ENCODE peak calls at places on chromosome 13, in seven cellular contexts. One of them, this sample, is unnamed.

GRCh38 chr13:20360835-20361412 is 128.8 kb upstream of the GJB6 start:
- DNase-seq in testis: no peak
- DNase-seq in Peyer's patch: no peak
- DNase-seq in mucosa of descending colon: no peak
- DNase-seq in cardiac muscle cell: no peak
- DNase-seq in HepG2: no peak
- DNase-seq in dorsolateral prefrontal cortex: no peak
- DNase-seq in this sample: no peak

GRCh38 chr13:21365574-21365973 is 93.5 kb downstream of the ZDHHC20 start:
- DNase-seq in testis: no peak
- DNase-seq in Peyer's patch: no peak
- DNase-seq in mucosa of descending colon: no peak
- DNase-seq in cardiac muscle cell: no peak
- DNase-seq in HepG2: no peak
- DNase-seq in dorsolateral prefrontal cortex: no peak
- DNase-seq in this sample: no peak

GRCh38 chr13:100392709-100393630 is 195.6 kb downstream of the GGACT start:
- DNase-seq in testis: peak
- DNase-seq in Peyer's patch: peak
- DNase-seq in mucosa of descending colon: peak
- DNase-seq in cardiac muscle cell: peak
- DNase-seq in HepG2: peak
- DNase-seq in dorsolateral prefrontal cortex: no peak
- DNase-seq in this sample: peak

GRCh38 chr13:25420161-25420560 is 48.4 kb downstream of the ATP8A2 start:
- DNase-seq in testis: no peak
- DNase-seq in Peyer's patch: no peak
- DNase-seq in mucosa of descending colon: no peak
- DNase-seq in cardiac muscle cell: no peak
- DNase-seq in HepG2: no peak
- DNase-seq in dorsolateral prefrontal cortex: no peak
- DNase-seq in this sample: no peak

GRCh38 chr13:79936368-79937136 is 404.4 kb downstream of the SPRY2 start:
- DNase-seq in testis: no peak
- DNase-seq in Peyer's patch: no peak
- DNase-seq in mucosa of descending colon: no peak
- DNase-seq in cardiac muscle cell: peak
- DNase-seq in HepG2: peak
- DNase-seq in dorsolateral prefrontal cortex: peak
- DNase-seq in this sample: peak

GRCh38 chr13:32408999-32409313 is 19.0 kb downstream of the N4BP2L1 start:
- DNase-seq in testis: peak
- DNase-seq in Peyer's patch: no peak
- DNase-seq in mucosa of descending colon: no peak
- DNase-seq in cardiac muscle cell: no peak
- DNase-seq in HepG2: no peak
- DNase-seq in dorsolateral prefrontal cortex: no peak
- DNase-seq in this sample: no peak

GRCh38 chr13:37751025-37751424 is 118.5 kb downstream of the TRPC4 start:
- DNase-seq in testis: no peak
- DNase-seq in Peyer's patch: no peak
- DNase-seq in mucosa of descending colon: no peak
- DNase-seq in cardiac muscle cell: no peak
- DNase-seq in HepG2: no peak
- DNase-seq in dorsolateral prefrontal cortex: no peak
- DNase-seq in this sample: no peak

GRCh38 chr13:111415765-111416164 is 95.3 kb downstream of the TEX29 start:
- DNase-seq in testis: no peak
- DNase-seq in Peyer's patch: no peak
- DNase-seq in mucosa of descending colon: no peak
- DNase-seq in cardiac muscle cell: no peak
- DNase-seq in HepG2: no peak
- DNase-seq in dorsolateral prefrontal cortex: no peak
- DNase-seq in this sample: no peak

GRCh38 chr13:44040070-44040753 is 160.5 kb downstream of the LACC1 start:
- DNase-seq in testis: no peak
- DNase-seq in Peyer's patch: no peak
- DNase-seq in mucosa of descending colon: peak
- DNase-seq in cardiac muscle cell: peak
- DNase-seq in HepG2: no peak
- DNase-seq in dorsolateral prefrontal cortex: no peak
- DNase-seq in this sample: peak

GRCh38 chr13:94656766-94657165 is 55.1 kb downstream of the GPR180 start:
- DNase-seq in testis: no peak
- DNase-seq in Peyer's patch: no peak
- DNase-seq in mucosa of descending colon: no peak
- DNase-seq in cardiac muscle cell: peak
- DNase-seq in HepG2: no peak
- DNase-seq in dorsolateral prefrontal cortex: no peak
- DNase-seq in this sample: peak

GRCh38 chr13:104024416-104025170 is 958.4 kb upstream of the SLC10A2 start:
- DNase-seq in testis: no peak
- DNase-seq in Peyer's patch: no peak
- DNase-seq in mucosa of descending colon: no peak
- DNase-seq in cardiac muscle cell: peak
- DNase-seq in HepG2: no peak
- DNase-seq in dorsolateral prefrontal cortex: no peak
- DNase-seq in this sample: peak

GRCh38 chr13:37453246-37453645 is 145.3 kb downstream of the POSTN start:
- DNase-seq in testis: no peak
- DNase-seq in Peyer's patch: no peak
- DNase-seq in mucosa of descending colon: no peak
- DNase-seq in cardiac muscle cell: peak
- DNase-seq in HepG2: no peak
- DNase-seq in dorsolateral prefrontal cortex: no peak
- DNase-seq in this sample: peak

GRCh38 chr13:30017880-30018279 is 167.5 kb upstream of the UBL3 start:
- DNase-seq in testis: no peak
- DNase-seq in Peyer's patch: no peak
- DNase-seq in mucosa of descending colon: no peak
- DNase-seq in cardiac muscle cell: no peak
- DNase-seq in HepG2: no peak
- DNase-seq in dorsolateral prefrontal cortex: no peak
- DNase-seq in this sample: no peak
- TF ChIP-seq CTCF in testis: no peak
- TF ChIP-seq CTCF in Peyer's patch: no peak
- TF ChIP-seq CTCF in mucosa of descending colon: no peak
- TF ChIP-seq CTCF in cardiac muscle cell: no peak
- TF ChIP-seq CTCF in HepG2: no peak
- TF ChIP-seq CTCF in dorsolateral prefrontal cortex: no peak
- TF ChIP-seq CTCF in this sample: no peak

GRCh38 chr13:24207841-24208240 is 47.3 kb downstream of the SPATA13 start:
- DNase-seq in testis: no peak
- DNase-seq in Peyer's patch: no peak
- DNase-seq in mucosa of descending colon: no peak
- DNase-seq in cardiac muscle cell: no peak
- DNase-seq in HepG2: no peak
- DNase-seq in dorsolateral prefrontal cortex: no peak
- DNase-seq in this sample: no peak
- H3K4me3 ChIP-seq in testis: no peak
- H3K4me3 ChIP-seq in Peyer's patch: no peak
- H3K4me3 ChIP-seq in mucosa of descending colon: no peak
- H3K4me3 ChIP-seq in cardiac muscle cell: no peak
- H3K4me3 ChIP-seq in HepG2: no peak
- H3K4me3 ChIP-seq in dorsolateral prefrontal cortex: no peak
- H3K4me3 ChIP-seq in this sample: no peak

GRCh38 chr13:27765650-27766049 is 26.6 kb upstream of the GSX1 start:
- DNase-seq in testis: no peak
- DNase-seq in Peyer's patch: no peak
- DNase-seq in mucosa of descending colon: no peak
- DNase-seq in cardiac muscle cell: no peak
- DNase-seq in HepG2: no peak
- DNase-seq in dorsolateral prefrontal cortex: no peak
- DNase-seq in this sample: no peak
- TF ChIP-seq CTCF in testis: no peak
- TF ChIP-seq CTCF in Peyer's patch: no peak
- TF ChIP-seq CTCF in mucosa of descending colon: no peak
- TF ChIP-seq CTCF in cardiac muscle cell: no peak
- TF ChIP-seq CTCF in HepG2: no peak
- TF ChIP-seq CTCF in dorsolateral prefrontal cortex: no peak
- TF ChIP-seq CTCF in this sample: no peak

GRCh38 chr13:72041165-72041564 is 174.2 kb upstream of the DACH1 start:
- DNase-seq in testis: no peak
- DNase-seq in Peyer's patch: no peak
- DNase-seq in mucosa of descending colon: no peak
- DNase-seq in cardiac muscle cell: no peak
- DNase-seq in HepG2: no peak
- DNase-seq in dorsolateral prefrontal cortex: no peak
- DNase-seq in this sample: no peak
- H3K4me3 ChIP-seq in testis: no peak
- H3K4me3 ChIP-seq in Peyer's patch: no peak
- H3K4me3 ChIP-seq in mucosa of descending colon: no peak
- H3K4me3 ChIP-seq in cardiac muscle cell: no peak
- H3K4me3 ChIP-seq in HepG2: no peak
- H3K4me3 ChIP-seq in dorsolateral prefrontal cortex: no peak
- H3K4me3 ChIP-seq in this sample: no peak

This sample was measured in cardiac fibroblast.